ENCODE peak calls at places on chromosomes 13 and 19, in seven cellular contexts. G, Q, T, P, K, I and N are unnamed samples.

GRCh38 chr19:2332341-2333026 is 4.0 kb downstream of the SPPL2B start:
- DNase-seq in P (no peak), G (peak; percentile 92), T (no peak), K (no peak), Q (no peak), I (no peak), N (peak; percentile 83)

GRCh38 chr13:95833126-95833525 is 156.2 kb downstream of the DNAJC3 start:
- DNase-seq in P (no peak), G (no peak), T (no peak), K (no peak), I (no peak), Q (no peak), N (no peak)

GRCh38 chr19:38848299-38849146 is 1.3 kb downstream of the HNRNPL start:
- DNase-seq in G (no peak), T (no peak), Q (no peak), I (no peak), K (no peak), P (no peak), N (no peak)

GRCh38 chr13:99926014-99926731 is 45.4 kb downstream of the ZIC5 start:
- DNase-seq in I (no peak), K (no peak), P (peak; percentile 43), Q (peak; percentile 27), T (no peak), G (peak; percentile 70), N (no peak)

GRCh38 chr13:71789952-71790351 is 77.1 kb downstream of the DACH1 start:
- DNase-seq in P (no peak), I (no peak), Q (no peak), K (no peak), T (no peak), G (no peak), N (no peak)

GRCh38 chr19:19628499-19629134 is 597 bp upstream of the LPAR2 start:
- DNase-seq in T (peak; percentile 70), Q (peak; percentile 85), G (peak; percentile 78), I (no peak), P (peak; percentile 94), K (peak; percentile 43), N (peak; percentile 47)

GRCh38 chr19:917323-918151 is at the start of gene KISS1R:
- DNase-seq in I (no peak), K (no peak), G (peak; percentile 80), Q (peak; percentile 72), P (no peak), T (peak; percentile 55), N (peak; percentile 71)

GRCh38 chr13:80048030-80048429 is 292.9 kb downstream of the SPRY2 start:
- DNase-seq in P (no peak), Q (no peak), T (no peak), G (no peak), I (no peak), K (no peak), N (no peak)

GRCh38 chr19:18478545-18479311 is 40.8 kb upstream of the ISYNA1 start:
- DNase-seq in I (peak; percentile 79), K (peak; percentile 90), Q (no peak), T (no peak), G (peak; percentile 89), P (peak; percentile 56), N (no peak)

GRCh38 chr13:99257291-99257690 is 888 bp downstream of the GPR18 start:
- DNase-seq in Q (no peak), K (no peak), P (no peak), T (no peak), I (no peak), G (no peak), N (no peak)

GRCh38 chr19:42122691-42123607 is 9.3 kb downstream of the POU2F2 start:
- DNase-seq in T (no peak), I (no peak), P (no peak), Q (no peak), K (no peak), G (no peak), N (peak; percentile 57)

GRCh38 chr13:100987993-100988392 is 313.4 kb upstream of the TMTC4 start:
- DNase-seq in Q (no peak), P (no peak), I (no peak), T (no peak), G (no peak), K (no peak), N (no peak)

GRCh38 chr19:11204943-11205349 is 7.6 kb upstream of the KANK2 start:
- DNase-seq in I (no peak), Q (no peak), T (no peak), P (no peak), K (no peak), G (no peak), N (no peak)

GRCh38 chr13:102799544-102800144 is 725 bp downstream of the BIVM start:
- DNase-seq in I (no peak), G (no peak), P (peak; percentile 19), K (peak; percentile 38), T (peak; percentile 30), Q (peak; percentile 58), N (peak; percentile 18)

GRCh38 chr13:25752957-25753540 is 298.8 kb downstream of the SHISA2 start:
- DNase-seq in Q (no peak), P (peak; percentile 44), T (no peak), K (peak; percentile 60), G (no peak), I (no peak), N (no peak)

GRCh38 chr19:8352134-8352827 is 9.2 kb upstream of the KANK3 start:
- DNase-seq in P (no peak), T (no peak), Q (no peak), I (no peak), K (no peak), G (no peak), N (no peak)

GRCh38 chr19:48770223-48770622 is 14.9 kb downstream of the FGF21 start:
- DNase-seq in T (no peak), P (no peak), K (no peak), G (no peak), Q (no peak), I (peak; percentile 84), N (no peak)

DNA sequence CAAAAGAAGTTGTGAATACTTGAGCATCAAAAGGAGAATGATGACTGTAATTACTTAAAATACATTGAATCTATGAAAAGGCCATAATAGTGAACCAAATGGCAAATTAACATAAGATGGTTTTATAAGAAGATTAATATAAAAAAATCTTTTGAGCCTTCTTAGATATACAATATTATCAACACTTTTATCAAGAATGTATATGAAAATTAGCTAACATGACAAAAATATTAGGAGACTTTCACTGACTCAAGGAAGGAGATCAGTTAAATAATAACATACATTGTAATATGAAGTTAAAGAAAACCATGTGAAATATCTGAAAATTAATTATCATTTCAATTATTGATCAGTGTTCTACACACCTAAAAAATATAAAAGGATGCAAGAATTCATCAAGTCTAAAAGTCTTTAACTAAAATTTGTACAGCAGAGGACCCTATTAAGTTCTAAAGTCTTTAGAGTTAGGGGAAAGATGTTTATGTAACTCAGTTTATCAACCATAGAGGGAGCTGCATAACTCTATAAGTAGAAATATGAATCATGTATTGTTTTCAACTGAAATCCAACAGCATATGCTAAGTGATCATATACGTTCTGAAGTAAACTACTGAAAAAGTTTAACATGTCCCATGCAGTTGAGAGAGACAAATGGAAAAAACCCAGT is 756.1 kb upstream of the MIR17HG start:
- DNase-seq in G (no peak), Q (no peak), T (no peak), I (no peak), K (no peak), P (no peak), N (no peak)
- TF ChIP-seq CTCF in G (no peak), Q (no peak), T (no peak), I (no peak), K (no peak), P (no peak), N (no peak)

GRCh38 chr13:94269557-94269956 is 209.9 kb downstream of the DCT start:
- DNase-seq in P (no peak), K (no peak), G (no peak), Q (no peak), I (no peak), T (no peak), N (no peak)
- TF ChIP-seq CTCF in P (no peak), K (no peak), G (no peak), Q (no peak), I (no peak), T (no peak), N (no peak)

GRCh38 chr19:7000816-7001215 is 20.4 kb downstream of the MBD3L2B start:
- DNase-seq in G (no peak), T (no peak), Q (no peak), P (no peak), I (no peak), K (no peak), N (no peak)

GRCh38 chr19:7007859-7008258 is 13.4 kb downstream of the MBD3L2B start:
- DNase-seq in K (no peak), G (no peak), T (no peak), I (no peak), Q (no peak), P (no peak), N (no peak)

GRCh38 chr19:6999938-7000732 is 21.1 kb downstream of the MBD3L2B start:
- DNase-seq in P (no peak), K (no peak), T (no peak), Q (no peak), I (no peak), G (no peak), N (no peak)

GRCh38 chr19:7006305-7006704 is 14.9 kb downstream of the MBD3L2B start:
- DNase-seq in Q (no peak), T (no peak), I (no peak), K (no peak), P (peak; percentile 84), G (no peak), N (no peak)

DNA sequence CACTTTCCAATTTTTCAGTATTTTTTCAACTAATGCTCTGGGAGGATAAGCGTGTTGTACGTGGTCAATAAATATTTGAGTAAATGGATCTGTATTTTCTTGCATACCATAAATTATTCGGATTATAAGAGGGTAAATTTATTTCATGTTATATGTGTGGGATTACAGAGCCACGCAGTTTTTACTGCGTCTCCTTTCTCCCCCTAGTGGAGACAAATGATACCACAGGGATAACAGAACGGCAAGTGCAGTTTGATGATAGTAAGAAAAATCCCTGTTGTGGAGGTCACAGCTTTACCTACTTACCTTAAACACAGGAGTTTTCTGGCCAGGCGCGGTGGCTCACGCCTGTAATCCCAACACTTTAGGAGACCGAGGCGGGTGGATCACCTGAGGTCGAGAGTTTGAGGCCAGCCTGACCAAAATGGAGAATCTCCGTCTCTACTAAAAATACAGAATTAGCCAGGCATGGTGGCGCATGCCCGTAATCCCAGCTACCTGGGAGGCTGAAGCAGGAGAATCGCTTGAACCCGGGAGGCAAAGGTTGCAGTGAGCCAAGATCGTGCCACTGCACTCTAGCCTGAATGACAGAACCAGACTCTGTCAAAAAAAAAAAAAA is 16.8 kb downstream of the MBD3L2B start:
- DNase-seq in Q (peak; percentile 4), G (no peak), P (no peak), T (peak; percentile 10), K (no peak), I (no peak), N (no peak)
- TF ChIP-seq CTCF in Q (peak; percentile 58), G (no peak), P (no peak), T (peak; percentile 83), K (peak; percentile 45), I (no peak), N (no peak)

GRCh38 chr19:28544451-28545261 is 668.3 kb downstream of the UQCRFS1 start:
- DNase-seq in Q (no peak), K (no peak), G (no peak), I (no peak), P (no peak), T (no peak), N (no peak)
- TF ChIP-seq CTCF in Q (no peak), K (no peak), G (no peak), I (no peak), P (no peak), T (no peak), N (no peak)